ENCODE peak calls at places on chromosomes 16 and 17, in six cellular contexts. One of them, this sample, is unnamed.
A peak's percentile ranks its signal among the peaks of the same experiment; 100 is the strongest.

GRCh38 chr16:83402160-83402794 is 405.5 kb upstream of the HSBP1 start:
- DNase-seq in fibroblast of the aortic adventitia: peak; percentile 9
- DNase-seq in tibial nerve: no peak
- DNase-seq in lung: no peak
- DNase-seq in right cardiac atrium: no peak
- DNase-seq in CD8-positive, alpha-beta memory T cell: no peak
- DNase-seq in this sample: peak; percentile 70

GRCh38 chr17:973053-973452 is 6.5 kb downstream of the NXN start:
- DNase-seq in right cardiac atrium: no peak
- DNase-seq in CD8-positive, alpha-beta memory T cell: no peak
- DNase-seq in fibroblast of the aortic adventitia: no peak
- DNase-seq in tibial nerve: no peak
- DNase-seq in lung: no peak
- DNase-seq in this sample: no peak

GRCh38 chr17:74605361-74605760 is 13.3 kb upstream of the CD300LD start:
- DNase-seq in right cardiac atrium: peak; percentile 79
- DNase-seq in tibial nerve: peak; percentile 35
- DNase-seq in CD8-positive, alpha-beta memory T cell: no peak
- DNase-seq in fibroblast of the aortic adventitia: peak; percentile 77
- DNase-seq in lung: no peak
- DNase-seq in this sample: peak; percentile 75

GRCh38 chr16:28845173-28846079 is 722 bp downstream of the TUFM start:
- DNase-seq in tibial nerve: no peak
- DNase-seq in fibroblast of the aortic adventitia: no peak
- DNase-seq in right cardiac atrium: no peak
- DNase-seq in lung: no peak
- DNase-seq in CD8-positive, alpha-beta memory T cell: no peak
- DNase-seq in this sample: no peak

GRCh38 chr16:8806272-8806983 is 8.8 kb downstream of the PMM2 start:
- DNase-seq in fibroblast of the aortic adventitia: no peak
- DNase-seq in CD8-positive, alpha-beta memory T cell: no peak
- DNase-seq in right cardiac atrium: no peak
- DNase-seq in tibial nerve: no peak
- DNase-seq in lung: no peak
- DNase-seq in this sample: peak; percentile 15

GRCh38 chr17:36859003-36859300 is 78.3 kb upstream of the LHX1 start:
- DNase-seq in tibial nerve: no peak
- DNase-seq in right cardiac atrium: no peak
- DNase-seq in CD8-positive, alpha-beta memory T cell: no peak
- DNase-seq in fibroblast of the aortic adventitia: no peak
- DNase-seq in lung: no peak
- DNase-seq in this sample: no peak

GRCh38 chr17:373616-374225 is 21.1 kb upstream of the RPH3AL start:
- DNase-seq in right cardiac atrium: peak; percentile 72
- DNase-seq in fibroblast of the aortic adventitia: no peak
- DNase-seq in CD8-positive, alpha-beta memory T cell: no peak
- DNase-seq in lung: no peak
- DNase-seq in tibial nerve: peak; percentile 29
- DNase-seq in this sample: no peak

GRCh38 chr17:27494192-27495091 is 38.2 kb downstream of the KSR1 start:
- DNase-seq in fibroblast of the aortic adventitia: peak; percentile 85
- DNase-seq in right cardiac atrium: peak; percentile 90
- DNase-seq in lung: peak; percentile 83
- DNase-seq in tibial nerve: peak; percentile 78
- DNase-seq in CD8-positive, alpha-beta memory T cell: no peak
- DNase-seq in this sample: peak; percentile 83

GRCh38 chr16:76639685-76640289 is 362.6 kb downstream of the CNTNAP4 start:
- DNase-seq in lung: no peak
- DNase-seq in CD8-positive, alpha-beta memory T cell: no peak
- DNase-seq in right cardiac atrium: no peak
- DNase-seq in tibial nerve: no peak
- DNase-seq in fibroblast of the aortic adventitia: peak; percentile 7
- DNase-seq in this sample: no peak

GRCh38 chr17:48593840-48594411 is 347 bp upstream of the HOXB5 start:
- DNase-seq in lung: peak; percentile 61
- DNase-seq in fibroblast of the aortic adventitia: peak; percentile 84
- DNase-seq in tibial nerve: peak; percentile 69
- DNase-seq in CD8-positive, alpha-beta memory T cell: peak; percentile 84
- DNase-seq in right cardiac atrium: peak; percentile 90
- DNase-seq in this sample: peak; percentile 90

GRCh38 chr16:73000020-73000906 is 47.7 kb downstream of the ZFHX3 start:
- DNase-seq in lung: peak; percentile 48
- DNase-seq in fibroblast of the aortic adventitia: peak; percentile 56
- DNase-seq in right cardiac atrium: peak; percentile 82
- DNase-seq in CD8-positive, alpha-beta memory T cell: no peak
- DNase-seq in tibial nerve: peak; percentile 78
- DNase-seq in this sample: peak; percentile 39

GRCh38 chr16:11618107-11618717 is 31.5 kb upstream of the LITAF start:
- DNase-seq in right cardiac atrium: no peak
- DNase-seq in fibroblast of the aortic adventitia: no peak
- DNase-seq in tibial nerve: no peak
- DNase-seq in CD8-positive, alpha-beta memory T cell: no peak
- DNase-seq in lung: no peak
- DNase-seq in this sample: no peak

GRCh38 chr17:53191878-53192277 is 630.8 kb upstream of the KIF2B start:
- DNase-seq in right cardiac atrium: no peak
- DNase-seq in fibroblast of the aortic adventitia: no peak
- DNase-seq in lung: no peak
- DNase-seq in tibial nerve: no peak
- DNase-seq in CD8-positive, alpha-beta memory T cell: no peak
- DNase-seq in this sample: no peak

GRCh38 chr16:57998484-57998883 is 2.0 kb downstream of the ZNF319 start:
- DNase-seq in lung: peak; percentile 75
- DNase-seq in right cardiac atrium: peak; percentile 72
- DNase-seq in fibroblast of the aortic adventitia: peak; percentile 45
- DNase-seq in CD8-positive, alpha-beta memory T cell: peak; percentile 74
- DNase-seq in tibial nerve: no peak
- DNase-seq in this sample: peak; percentile 49

GRCh38 chr17:50938821-50939541 is 72.8 kb upstream of the TOB1 start:
- DNase-seq in CD8-positive, alpha-beta memory T cell: no peak
- DNase-seq in fibroblast of the aortic adventitia: no peak
- DNase-seq in tibial nerve: no peak
- DNase-seq in right cardiac atrium: no peak
- DNase-seq in lung: no peak
- DNase-seq in this sample: no peak

GRCh38 chr16:85663891-85664321 is 24.8 kb downstream of the GINS2 start:
- DNase-seq in lung: no peak
- DNase-seq in fibroblast of the aortic adventitia: no peak
- DNase-seq in tibial nerve: no peak
- DNase-seq in CD8-positive, alpha-beta memory T cell: no peak
- DNase-seq in right cardiac atrium: peak; percentile 74
- DNase-seq in this sample: no peak

GRCh38 chr17:68460715-68461114 is 3.4 kb upstream of the WIPI1 start:
- DNase-seq in CD8-positive, alpha-beta memory T cell: peak; percentile 65
- DNase-seq in right cardiac atrium: no peak
- DNase-seq in fibroblast of the aortic adventitia: peak; percentile 47
- DNase-seq in lung: no peak
- DNase-seq in tibial nerve: no peak
- DNase-seq in this sample: no peak

GRCh38 chr16:12529582-12529981 is 274.1 kb downstream of the CPPED1 start:
- DNase-seq in CD8-positive, alpha-beta memory T cell: no peak
- DNase-seq in fibroblast of the aortic adventitia: no peak
- DNase-seq in tibial nerve: no peak
- DNase-seq in right cardiac atrium: no peak
- DNase-seq in lung: no peak
- DNase-seq in this sample: no peak

GRCh38 chr17:14205992-14206461 is 30.6 kb downstream of the CDRT15 start:
- DNase-seq in CD8-positive, alpha-beta memory T cell: peak; percentile 82
- DNase-seq in fibroblast of the aortic adventitia: no peak
- DNase-seq in tibial nerve: no peak
- DNase-seq in lung: peak; percentile 71
- DNase-seq in right cardiac atrium: peak; percentile 71
- DNase-seq in this sample: no peak

GRCh38 chr17:30323895-30324319 is 9.9 kb downstream of the TMIGD1 start:
- DNase-seq in tibial nerve: peak; percentile 44
- DNase-seq in lung: no peak
- DNase-seq in fibroblast of the aortic adventitia: peak; percentile 69
- DNase-seq in CD8-positive, alpha-beta memory T cell: peak; percentile 55
- DNase-seq in right cardiac atrium: no peak
- DNase-seq in this sample: peak; percentile 50

GRCh38 chr17:10022416-10022815 is 117.3 kb upstream of the RCVRN start:
- DNase-seq in lung: no peak
- DNase-seq in fibroblast of the aortic adventitia: no peak
- DNase-seq in right cardiac atrium: no peak
- DNase-seq in tibial nerve: no peak
- DNase-seq in CD8-positive, alpha-beta memory T cell: no peak
- DNase-seq in this sample: no peak

GRCh38 chr17:73431401-73432205 is 119.8 kb upstream of the CDC42EP4 start:
- DNase-seq in CD8-positive, alpha-beta memory T cell: no peak
- DNase-seq in tibial nerve: no peak
- DNase-seq in lung: no peak
- DNase-seq in fibroblast of the aortic adventitia: no peak
- DNase-seq in right cardiac atrium: peak; percentile 32
- DNase-seq in this sample: no peak

GRCh38 chr17:21252289-21252874 is 828 bp downstream of the NATD1 start:
- DNase-seq in lung: no peak
- DNase-seq in fibroblast of the aortic adventitia: no peak
- DNase-seq in right cardiac atrium: peak; percentile 58
- DNase-seq in tibial nerve: no peak
- DNase-seq in CD8-positive, alpha-beta memory T cell: no peak
- DNase-seq in this sample: no peak

GRCh38 chr16:15754821-15755534 is 101.8 kb downstream of the MYH11 start:
- DNase-seq in tibial nerve: no peak
- DNase-seq in CD8-positive, alpha-beta memory T cell: no peak
- DNase-seq in lung: no peak
- DNase-seq in fibroblast of the aortic adventitia: no peak
- DNase-seq in right cardiac atrium: no peak
- DNase-seq in this sample: no peak
- H3K4me3 ChIP-seq in tibial nerve: no peak overlapping the region
- H3K4me3 ChIP-seq in CD8-positive, alpha-beta memory T cell: no peak overlapping the region
- H3K4me3 ChIP-seq in lung: no peak overlapping the region
- H3K4me3 ChIP-seq in fibroblast of the aortic adventitia: no peak overlapping the region
- H3K4me3 ChIP-seq in right cardiac atrium: no peak overlapping the region
- H3K4me3 ChIP-seq in this sample: no peak overlapping the region

DNA sequence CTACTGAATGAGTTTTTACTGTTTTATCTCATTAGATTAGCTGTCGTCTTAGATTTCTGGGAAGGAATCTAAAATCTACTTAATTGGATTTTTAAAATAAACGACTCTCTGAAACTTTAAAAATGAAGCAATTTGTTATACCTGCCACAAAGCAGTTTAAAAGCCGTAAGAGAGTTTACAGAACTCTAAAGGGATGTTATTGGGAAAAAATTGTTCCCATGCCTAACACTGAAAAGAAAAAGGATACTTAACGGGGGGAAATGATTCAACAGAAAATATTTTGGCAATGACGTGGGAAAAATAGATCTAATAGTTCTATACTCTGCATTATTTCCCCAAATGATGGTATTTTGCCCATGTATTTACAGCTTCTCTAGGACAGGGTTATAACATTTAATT is 27.0 kb downstream of the ARHGAP17 start:
- DNase-seq in tibial nerve: no peak
- DNase-seq in lung: no peak
- DNase-seq in right cardiac atrium: no peak
- DNase-seq in fibroblast of the aortic adventitia: peak; percentile 65
- DNase-seq in CD8-positive, alpha-beta memory T cell: no peak
- DNase-seq in this sample: peak; percentile 36
- H3K4me3 ChIP-seq in tibial nerve: no peak overlapping the region
- H3K4me3 ChIP-seq in lung: no peak overlapping the region
- H3K4me3 ChIP-seq in right cardiac atrium: no peak overlapping the region
- H3K4me3 ChIP-seq in fibroblast of the aortic adventitia: no peak overlapping the region
- H3K4me3 ChIP-seq in CD8-positive, alpha-beta memory T cell: no peak overlapping the region
- H3K4me3 ChIP-seq in this sample: peak overlapping the region; percentile 22

GRCh38 chr16:4094138-4094773 is 22.0 kb downstream of the ADCY9 start:
- DNase-seq in right cardiac atrium: peak; percentile 38
- DNase-seq in tibial nerve: no peak
- DNase-seq in lung: no peak
- DNase-seq in CD8-positive, alpha-beta memory T cell: no peak
- DNase-seq in fibroblast of the aortic adventitia: no peak
- DNase-seq in this sample: no peak
- H3K4me3 ChIP-seq in right cardiac atrium: no peak overlapping the region
- H3K4me3 ChIP-seq in tibial nerve: no peak overlapping the region
- H3K4me3 ChIP-seq in lung: no peak overlapping the region
- H3K4me3 ChIP-seq in CD8-positive, alpha-beta memory T cell: no peak overlapping the region
- H3K4me3 ChIP-seq in fibroblast of the aortic adventitia: no peak overlapping the region
- H3K4me3 ChIP-seq in this sample: no peak overlapping the region

GRCh38 chr17:34155947-34156346 is 99.1 kb upstream of the CCL2 start:
- DNase-seq in fibroblast of the aortic adventitia: no peak
- DNase-seq in lung: no peak
- DNase-seq in right cardiac atrium: no peak
- DNase-seq in tibial nerve: no peak
- DNase-seq in CD8-positive, alpha-beta memory T cell: no peak
- DNase-seq in this sample: no peak
- H3K4me3 ChIP-seq in fibroblast of the aortic adventitia: no peak overlapping the region
- H3K4me3 ChIP-seq in lung: no peak overlapping the region
- H3K4me3 ChIP-seq in right cardiac atrium: no peak overlapping the region
- H3K4me3 ChIP-seq in tibial nerve: no peak overlapping the region
- H3K4me3 ChIP-seq in CD8-positive, alpha-beta memory T cell: no peak overlapping the region
- H3K4me3 ChIP-seq in this sample: no peak overlapping the region

GRCh38 chr16:89505204-89506112 is 2.7 kb upstream of the SPG7 start:
- DNase-seq in right cardiac atrium: peak; percentile 92
- DNase-seq in CD8-positive, alpha-beta memory T cell: peak; percentile 96
- DNase-seq in lung: peak; percentile 96
- DNase-seq in fibroblast of the aortic adventitia: peak; percentile 89
- DNase-seq in tibial nerve: peak; percentile 95
- DNase-seq in this sample: peak; percentile 72
- H3K4me3 ChIP-seq in right cardiac atrium: no peak overlapping the region
- H3K4me3 ChIP-seq in CD8-positive, alpha-beta memory T cell: peak overlapping the region; percentile 50
- H3K4me3 ChIP-seq in lung: no peak overlapping the region
- H3K4me3 ChIP-seq in fibroblast of the aortic adventitia: peak overlapping the region; percentile 9
- H3K4me3 ChIP-seq in tibial nerve: no peak overlapping the region
- H3K4me3 ChIP-seq in this sample: no peak overlapping the region

GRCh38 chr16:1985466-1986150 is 1.6 kb downstream of the GFER start:
- DNase-seq in fibroblast of the aortic adventitia: no peak
- DNase-seq in right cardiac atrium: no peak
- DNase-seq in tibial nerve: no peak
- DNase-seq in lung: no peak
- DNase-seq in CD8-positive, alpha-beta memory T cell: no peak
- DNase-seq in this sample: no peak
- H3K4me3 ChIP-seq in fibroblast of the aortic adventitia: peak overlapping the region; percentile 76
- H3K4me3 ChIP-seq in right cardiac atrium: no peak overlapping the region
- H3K4me3 ChIP-seq in tibial nerve: no peak overlapping the region
- H3K4me3 ChIP-seq in lung: no peak overlapping the region
- H3K4me3 ChIP-seq in CD8-positive, alpha-beta memory T cell: no peak overlapping the region
- H3K4me3 ChIP-seq in this sample: peak overlapping the region; percentile 76

GRCh38 chr16:31188450-31189411 is 8.8 kb downstream of the FUS start:
- DNase-seq in lung: no peak
- DNase-seq in fibroblast of the aortic adventitia: no peak
- DNase-seq in tibial nerve: no peak
- DNase-seq in right cardiac atrium: no peak
- DNase-seq in CD8-positive, alpha-beta memory T cell: no peak
- DNase-seq in this sample: no peak
- H3K4me3 ChIP-seq in lung: no peak overlapping the region
- H3K4me3 ChIP-seq in fibroblast of the aortic adventitia: no peak overlapping the region
- H3K4me3 ChIP-seq in tibial nerve: no peak overlapping the region
- H3K4me3 ChIP-seq in right cardiac atrium: no peak overlapping the region
- H3K4me3 ChIP-seq in CD8-positive, alpha-beta memory T cell: no peak overlapping the region
- H3K4me3 ChIP-seq in this sample: no peak overlapping the region

This sample was measured in AG10803.